ENCODE peak calls at places on chromosomes 4 and X, in seven cellular contexts. J is substantia nigra, E is RCC 7860, A is NCI-H510A, F is dermis blood vessel endothelial cell, N is non-pigmented ciliary epithelial cell, Q is Ammon's horn. L is an unnamed sample.

GRCh38 chr4:159526172-159526571 is 423.3 kb downstream of the RAPGEF2 start:
- DNase-seq in J (no peak), E (no peak), A (no peak), F (no peak), N (no peak), Q (no peak), L (no peak)

GRCh38 chr4:122666527-122667245 is 45.8 kb upstream of the IL21 start:
- DNase-seq in J (no peak), E (peak; percentile 88), A (no peak), F (peak; percentile 76), N (peak; percentile 80), Q (no peak), L (no peak)

GRCh38 chr4:6439120-6439757 is 33.2 kb downstream of the PPP2R2C start:
- DNase-seq in J (no peak), E (no peak), A (no peak), F (no peak), N (no peak), Q (no peak), L (no peak)

GRCh38 chr4:176210101-176210500 is 14.7 kb upstream of the SPATA4 start:
- DNase-seq in J (no peak), E (no peak), A (no peak), F (no peak), N (no peak), Q (no peak), L (no peak)

GRCh38 chrX:48558270-48558669 is 16.0 kb upstream of the RBM3 start:
- DNase-seq in J (no peak), E (peak; percentile 70), A (no peak), F (peak; percentile 72), N (no peak), Q (no peak), L (no peak)

GRCh38 chrX:9786839-9787635 is 808 bp downstream of the SHROOM2 start:
- DNase-seq in J (no peak), E (no peak), A (no peak), F (peak; percentile 29), N (no peak), Q (no peak), L (no peak)

GRCh38 chrX:10574663-10575062 is 45.7 kb downstream of the MID1 start:
- DNase-seq in J (no peak), E (no peak), A (no peak), F (peak; percentile 76), N (no peak), Q (no peak), L (no peak)

GRCh38 chrX:113330416-113330815 is 489.8 kb upstream of the AMOT start:
- DNase-seq in J (no peak), E (no peak), A (no peak), F (no peak), N (no peak), Q (no peak), L (no peak)

GRCh38 chrX:72306851-72307645 is 1.3 kb upstream of the CITED1 start:
- DNase-seq in J (peak; percentile 21), E (peak; percentile 33), A (peak; percentile 63), F (peak; percentile 74), N (no peak), Q (peak; percentile 57), L (peak; percentile 66)

GRCh38 chrX:119008122-119008744 is 33.8 kb downstream of the LONRF3 start:
- DNase-seq in J (no peak), E (no peak), A (no peak), F (peak; percentile 56), N (no peak), Q (peak; percentile 17), L (peak; percentile 6)

GRCh38 chrX:11349661-11350337 is 56.6 kb downstream of the AMELX start:
- DNase-seq in J (no peak), E (no peak), A (no peak), F (no peak), N (no peak), Q (no peak), L (no peak)

GRCh38 chr4:169952236-169953088 is 73.7 kb downstream of the MFAP3L start:
- DNase-seq in J (no peak), E (no peak), A (no peak), F (no peak), N (no peak), Q (no peak), L (no peak)

GRCh38 chrX:123830309-123830708 is 29.5 kb upstream of the XIAP start:
- DNase-seq in J (no peak), E (peak; percentile 95), A (no peak), F (no peak), N (no peak), Q (peak; percentile 41), L (no peak)